ENCODE peak calls at places on chromosomes 4 and X, in ten cellular contexts. One of them, this sample, is unnamed.

GRCh38 chr4:126956192-126956897 is 676.4 kb upstream of the INTU start:
- DNase-seq in upper lobe of left lung: peak
- DNase-seq in ovary: no peak
- DNase-seq in transverse colon: no peak
- DNase-seq in A549: no peak
- DNase-seq in SK-N-SH: no peak
- DNase-seq in tibial nerve: no peak
- DNase-seq in suprapubic skin: no peak
- DNase-seq in K562: peak
- DNase-seq in stomach: no peak
- DNase-seq in this sample: no peak

GRCh38 chrX:145213504-145213903 is 33.8 kb upstream of the SPANXN1 start:
- DNase-seq in upper lobe of left lung: no peak
- DNase-seq in ovary: no peak
- DNase-seq in transverse colon: no peak
- DNase-seq in A549: no peak
- DNase-seq in SK-N-SH: peak
- DNase-seq in tibial nerve: no peak
- DNase-seq in suprapubic skin: no peak
- DNase-seq in K562: no peak
- DNase-seq in stomach: no peak
- DNase-seq in this sample: no peak

GRCh38 chr4:4870493-4871266 is 11.2 kb downstream of the MSX1 start:
- DNase-seq in upper lobe of left lung: no peak
- DNase-seq in ovary: no peak
- DNase-seq in transverse colon: no peak
- DNase-seq in A549: no peak
- DNase-seq in SK-N-SH: no peak
- DNase-seq in tibial nerve: no peak
- DNase-seq in suprapubic skin: no peak
- DNase-seq in K562: no peak
- DNase-seq in stomach: no peak
- DNase-seq in this sample: no peak

GRCh38 chr4:155582971-155583437 is 83.6 kb upstream of the GUCY1A1 start:
- DNase-seq in upper lobe of left lung: no peak
- DNase-seq in ovary: no peak
- DNase-seq in transverse colon: no peak
- DNase-seq in A549: no peak
- DNase-seq in SK-N-SH: no peak
- DNase-seq in tibial nerve: no peak
- DNase-seq in suprapubic skin: no peak
- DNase-seq in K562: no peak
- DNase-seq in stomach: no peak
- DNase-seq in this sample: no peak

GRCh38 chrX:134936542-134936941 is 54.2 kb upstream of the SMIM10 start:
- DNase-seq in upper lobe of left lung: no peak
- DNase-seq in ovary: no peak
- DNase-seq in transverse colon: no peak
- DNase-seq in A549: no peak
- DNase-seq in SK-N-SH: no peak
- DNase-seq in tibial nerve: no peak
- DNase-seq in suprapubic skin: no peak
- DNase-seq in K562: no peak
- DNase-seq in stomach: no peak
- DNase-seq in this sample: no peak

GRCh38 chrX:68693481-68694410 is 46.3 kb downstream of the STARD8 start:
- DNase-seq in upper lobe of left lung: peak
- DNase-seq in ovary: peak
- DNase-seq in transverse colon: peak
- DNase-seq in A549: no peak
- DNase-seq in SK-N-SH: peak
- DNase-seq in tibial nerve: peak
- DNase-seq in suprapubic skin: peak
- DNase-seq in K562: peak
- DNase-seq in stomach: peak
- DNase-seq in this sample: peak

GRCh38 chr4:68129793-68130192 is at the start of gene TMPRSS11F:
- DNase-seq in upper lobe of left lung: no peak
- DNase-seq in ovary: no peak
- DNase-seq in transverse colon: no peak
- DNase-seq in A549: no peak
- DNase-seq in SK-N-SH: no peak
- DNase-seq in tibial nerve: no peak
- DNase-seq in suprapubic skin: no peak
- DNase-seq in K562: peak
- DNase-seq in stomach: no peak
- DNase-seq in this sample: no peak

GRCh38 chrX:73765776-73766465 is 202.9 kb downstream of the CHIC1 start:
- DNase-seq in upper lobe of left lung: no peak
- DNase-seq in ovary: no peak
- DNase-seq in transverse colon: no peak
- DNase-seq in A549: no peak
- DNase-seq in SK-N-SH: no peak
- DNase-seq in tibial nerve: no peak
- DNase-seq in suprapubic skin: no peak
- DNase-seq in K562: no peak
- DNase-seq in stomach: no peak
- DNase-seq in this sample: no peak

GRCh38 chrX:49840679-49841078 is 11.6 kb downstream of the PAGE4 start:
- DNase-seq in upper lobe of left lung: no peak
- DNase-seq in ovary: peak
- DNase-seq in transverse colon: peak
- DNase-seq in A549: peak
- DNase-seq in SK-N-SH: peak
- DNase-seq in tibial nerve: peak
- DNase-seq in suprapubic skin: no peak
- DNase-seq in K562: peak
- DNase-seq in stomach: peak
- DNase-seq in this sample: no peak

GRCh38 chr4:121072080-121072835 is at the start of gene NDNF:
- DNase-seq in upper lobe of left lung: peak
- DNase-seq in ovary: peak
- DNase-seq in transverse colon: peak
- DNase-seq in A549: no peak
- DNase-seq in SK-N-SH: peak
- DNase-seq in tibial nerve: peak
- DNase-seq in suprapubic skin: peak
- DNase-seq in K562: no peak
- DNase-seq in stomach: no peak
- DNase-seq in this sample: peak

GRCh38 chr4:75726577-75726976 is 2.2 kb downstream of the USO1 start:
- DNase-seq in upper lobe of left lung: no peak
- DNase-seq in ovary: no peak
- DNase-seq in transverse colon: no peak
- DNase-seq in A549: no peak
- DNase-seq in SK-N-SH: no peak
- DNase-seq in tibial nerve: no peak
- DNase-seq in suprapubic skin: no peak
- DNase-seq in K562: no peak
- DNase-seq in stomach: no peak
- DNase-seq in this sample: no peak

GRCh38 chr4:126708716-126709115 is 924.0 kb upstream of the INTU start:
- DNase-seq in upper lobe of left lung: no peak
- DNase-seq in ovary: no peak
- DNase-seq in transverse colon: no peak
- DNase-seq in A549: no peak
- DNase-seq in SK-N-SH: no peak
- DNase-seq in tibial nerve: no peak
- DNase-seq in suprapubic skin: no peak
- DNase-seq in K562: no peak
- DNase-seq in stomach: no peak
- DNase-seq in this sample: no peak

GRCh38 chr4:74189331-74190043 is 31.6 kb downstream of the MTHFD2L start:
- DNase-seq in upper lobe of left lung: no peak
- DNase-seq in ovary: no peak
- DNase-seq in transverse colon: no peak
- DNase-seq in A549: peak
- DNase-seq in SK-N-SH: peak
- DNase-seq in tibial nerve: no peak
- DNase-seq in suprapubic skin: no peak
- DNase-seq in K562: peak
- DNase-seq in stomach: no peak
- DNase-seq in this sample: no peak

GRCh38 chr4:173528378-173529321 is 1.4 kb downstream of the HAND2 start:
- DNase-seq in upper lobe of left lung: peak
- DNase-seq in ovary: peak
- DNase-seq in transverse colon: no peak
- DNase-seq in A549: no peak
- DNase-seq in SK-N-SH: peak
- DNase-seq in tibial nerve: no peak
- DNase-seq in suprapubic skin: no peak
- DNase-seq in K562: no peak
- DNase-seq in stomach: no peak
- DNase-seq in this sample: peak

GRCh38 chrX:118552501-118552900 is 56.9 kb downstream of the DOCK11 start:
- DNase-seq in upper lobe of left lung: no peak
- DNase-seq in ovary: no peak
- DNase-seq in transverse colon: no peak
- DNase-seq in A549: peak
- DNase-seq in SK-N-SH: no peak
- DNase-seq in tibial nerve: peak
- DNase-seq in suprapubic skin: no peak
- DNase-seq in K562: no peak
- DNase-seq in stomach: no peak
- DNase-seq in this sample: peak

GRCh38 chrX:53195401-53195800 is 29.6 kb downstream of the KDM5C start:
- DNase-seq in upper lobe of left lung: no peak
- DNase-seq in ovary: no peak
- DNase-seq in transverse colon: no peak
- DNase-seq in A549: no peak
- DNase-seq in SK-N-SH: no peak
- DNase-seq in tibial nerve: no peak
- DNase-seq in suprapubic skin: no peak
- DNase-seq in K562: no peak
- DNase-seq in stomach: no peak
- DNase-seq in this sample: no peak

GRCh38 chrX:39760930-39761329 is 336.8 kb downstream of the BCOR start:
- DNase-seq in upper lobe of left lung: no peak
- DNase-seq in ovary: no peak
- DNase-seq in transverse colon: no peak
- DNase-seq in A549: no peak
- DNase-seq in SK-N-SH: no peak
- DNase-seq in tibial nerve: no peak
- DNase-seq in suprapubic skin: no peak
- DNase-seq in K562: no peak
- DNase-seq in stomach: no peak
- DNase-seq in this sample: no peak

GRCh38 chr4:2305766-2306501 is 44.0 kb upstream of the MXD4 start:
- DNase-seq in upper lobe of left lung: no peak
- DNase-seq in ovary: no peak
- DNase-seq in transverse colon: no peak
- DNase-seq in A549: no peak
- DNase-seq in SK-N-SH: no peak
- DNase-seq in tibial nerve: no peak
- DNase-seq in suprapubic skin: no peak
- DNase-seq in K562: no peak
- DNase-seq in stomach: peak
- DNase-seq in this sample: no peak

DNA sequence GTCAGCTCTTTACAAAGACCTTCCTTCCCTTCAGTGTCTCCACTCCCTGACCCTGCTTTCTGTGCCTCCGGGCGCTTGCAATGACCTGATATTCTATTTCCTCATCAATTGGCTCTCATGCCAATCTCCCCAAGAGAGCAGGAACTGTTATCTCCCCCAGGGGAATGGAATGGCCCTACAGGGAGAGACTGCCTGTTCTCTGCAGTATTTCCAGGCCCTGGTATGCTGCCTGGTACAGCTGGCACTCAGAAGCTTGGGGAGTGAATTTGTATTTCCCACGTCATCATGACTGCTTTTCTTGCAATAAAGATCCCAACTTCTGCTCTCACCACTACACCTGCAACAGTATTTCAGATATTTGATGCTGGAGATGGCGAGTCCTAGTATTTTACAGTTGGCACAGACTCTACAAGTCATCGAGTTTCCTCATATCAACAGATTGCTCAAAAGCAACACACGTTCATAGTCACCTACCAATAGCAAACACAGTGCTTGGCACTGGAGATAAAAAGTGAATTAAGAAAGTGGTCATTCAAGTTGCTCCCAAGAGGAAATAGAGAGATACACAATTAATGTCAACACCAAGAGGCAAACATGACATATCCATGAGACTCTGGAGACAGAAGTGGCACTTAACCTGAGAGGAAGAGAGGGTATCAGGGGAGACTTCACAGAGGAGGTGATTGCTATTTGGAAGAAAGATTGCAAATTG is 90.5 kb upstream of the EGFL6 start:
- DNase-seq in upper lobe of left lung: no peak
- DNase-seq in ovary: no peak
- DNase-seq in transverse colon: no peak
- DNase-seq in A549: no peak
- DNase-seq in SK-N-SH: no peak
- DNase-seq in tibial nerve: no peak
- DNase-seq in suprapubic skin: no peak
- DNase-seq in K562: no peak
- DNase-seq in stomach: no peak
- DNase-seq in this sample: no peak
- TF ChIP-seq EP300 in upper lobe of left lung: no peak
- TF ChIP-seq EP300 in ovary: no peak
- TF ChIP-seq EP300 in transverse colon: no peak
- TF ChIP-seq EP300 in A549: no peak
- TF ChIP-seq EP300 in SK-N-SH: no peak
- TF ChIP-seq EP300 in tibial nerve: no peak
- TF ChIP-seq EP300 in suprapubic skin: no peak
- TF ChIP-seq EP300 in K562: no peak
- TF ChIP-seq EP300 in stomach: no peak
- TF ChIP-seq EP300 in this sample: no peak

GRCh38 chrX:153968255-153968654 is 3.4 kb downstream of the HCFC1 start:
- DNase-seq in upper lobe of left lung: no peak
- DNase-seq in ovary: no peak
- DNase-seq in transverse colon: no peak
- DNase-seq in A549: no peak
- DNase-seq in SK-N-SH: no peak
- DNase-seq in tibial nerve: no peak
- DNase-seq in suprapubic skin: peak
- DNase-seq in K562: no peak
- DNase-seq in stomach: no peak
- DNase-seq in this sample: no peak
- TF ChIP-seq EP300 in upper lobe of left lung: no peak
- TF ChIP-seq EP300 in ovary: no peak
- TF ChIP-seq EP300 in transverse colon: no peak
- TF ChIP-seq EP300 in A549: no peak
- TF ChIP-seq EP300 in SK-N-SH: no peak
- TF ChIP-seq EP300 in tibial nerve: no peak
- TF ChIP-seq EP300 in suprapubic skin: no peak
- TF ChIP-seq EP300 in K562: no peak
- TF ChIP-seq EP300 in stomach: no peak
- TF ChIP-seq EP300 in this sample: no peak

GRCh38 chr4:83282049-83282535 is 2.5 kb downstream of the COQ2 start:
- DNase-seq in upper lobe of left lung: no peak
- DNase-seq in ovary: peak
- DNase-seq in transverse colon: peak
- DNase-seq in A549: peak
- DNase-seq in SK-N-SH: peak
- DNase-seq in tibial nerve: peak
- DNase-seq in suprapubic skin: no peak
- DNase-seq in K562: peak
- DNase-seq in stomach: peak
- DNase-seq in this sample: no peak
- TF ChIP-seq EP300 in upper lobe of left lung: no peak
- TF ChIP-seq EP300 in ovary: no peak
- TF ChIP-seq EP300 in transverse colon: no peak
- TF ChIP-seq EP300 in A549: no peak
- TF ChIP-seq EP300 in SK-N-SH: no peak
- TF ChIP-seq EP300 in tibial nerve: no peak
- TF ChIP-seq EP300 in suprapubic skin: no peak
- TF ChIP-seq EP300 in K562: no peak
- TF ChIP-seq EP300 in stomach: no peak
- TF ChIP-seq EP300 in this sample: no peak

GRCh38 chrX:84187501-84188319 is at the start of gene RPS6KA6:
- DNase-seq in upper lobe of left lung: peak
- DNase-seq in ovary: peak
- DNase-seq in transverse colon: peak
- DNase-seq in A549: peak
- DNase-seq in SK-N-SH: peak
- DNase-seq in tibial nerve: peak
- DNase-seq in suprapubic skin: peak
- DNase-seq in K562: no peak
- DNase-seq in stomach: no peak
- DNase-seq in this sample: peak
- TF ChIP-seq EP300 in upper lobe of left lung: no peak
- TF ChIP-seq EP300 in ovary: no peak
- TF ChIP-seq EP300 in transverse colon: no peak
- TF ChIP-seq EP300 in A549: no peak
- TF ChIP-seq EP300 in SK-N-SH: no peak
- TF ChIP-seq EP300 in tibial nerve: no peak
- TF ChIP-seq EP300 in suprapubic skin: no peak
- TF ChIP-seq EP300 in K562: no peak
- TF ChIP-seq EP300 in stomach: no peak
- TF ChIP-seq EP300 in this sample: no peak

This sample was measured in sigmoid colon.